ENCODE peak calls at places on chromosomes 11 and 22, in four cellular contexts. C is cardiac fibroblast; M is body of pancreas; R is CD8-positive, alpha-beta T cell. E is an unnamed sample.

GRCh38 chr22:27251563-27251962 is 550.0 kb downstream of the MN1 start:
- DNase-seq in C (no peak), R (no peak), M (peak), E (no peak)

GRCh38 chr22:29992341-29993275 is 87.7 kb upstream of the HORMAD2 start:
- DNase-seq in R (no peak), C (no peak), M (no peak), E (no peak)

GRCh38 chr11:65973439-65974110 is 12.0 kb downstream of the SART1 start:
- DNase-seq in R (no peak), C (no peak), M (no peak), E (no peak)

GRCh38 chr22:30902496-30903357 is 65.8 kb downstream of the MORC2 start:
- DNase-seq in C (peak), R (no peak), M (no peak), E (peak)

GRCh38 chr11:69639843-69640242 is 1.1 kb upstream of the CCND1 start:
- DNase-seq in M (no peak), R (no peak), C (no peak), E (no peak)

GRCh38 chr11:116829525-116830183 is at the start of gene APOC3:
- DNase-seq in R (no peak), C (peak), M (no peak), E (peak)

GRCh38 chr11:69992943-69993694 is 85.0 kb upstream of the ANO1 start:
- DNase-seq in C (no peak), M (no peak), R (no peak), E (no peak)

GRCh38 chr11:44950036-44950624 is 553 bp downstream of the TP53I11 start:
- DNase-seq in C (no peak), M (peak), R (peak), E (no peak)

GRCh38 chr11:993632-994167 is 42.8 kb downstream of the MUC6 start:
- DNase-seq in C (no peak), M (no peak), R (peak), E (no peak)

GRCh38 chr11:13119361-13119760 is 110.2 kb downstream of the RASSF10 start:
- DNase-seq in M (no peak), R (no peak), C (no peak), E (no peak)

GRCh38 chr11:96238563-96239166 is 104.3 kb downstream of the MAML2 start:
- DNase-seq in R (no peak), M (no peak), C (no peak), E (no peak)

GRCh38 chr22:49977578-49977977 is 17.0 kb downstream of the PIM3 start:
- DNase-seq in C (no peak), R (no peak), M (no peak), E (no peak)

GRCh38 chr11:123373754-123374621 is 56.1 kb upstream of the GRAMD1B start:
- DNase-seq in R (no peak), C (no peak), M (no peak), E (no peak)

GRCh38 chr22:40749829-40750228 is 69.3 kb downstream of the SLC25A17 start:
- DNase-seq in C (no peak), M (no peak), R (no peak), E (no peak)

GRCh38 chr11:128240546-128240945 is 346.8 kb downstream of the ETS1 start:
- DNase-seq in M (no peak), R (no peak), C (peak), E (peak)

GRCh38 chr11:103086461-103086860 is 5.5 kb downstream of the DCUN1D5 start:
- DNase-seq in M (no peak), R (no peak), C (no peak), E (no peak)

GRCh38 chr22:24550902-24551229 is 4.1 kb downstream of the GUCD1 start:
- DNase-seq in R (no peak), M (no peak), C (no peak), E (no peak)

GRCh38 chr11:34213366-34213765 is 107.9 kb downstream of the NAT10 start:
- DNase-seq in R (no peak), M (no peak), C (no peak), E (no peak)

GRCh38 chr11:61378713-61379313 is 13.6 kb upstream of the TMEM216 start:
- DNase-seq in C (peak), M (no peak), R (no peak), E (peak)

GRCh38 chr11:121071456-121072236 is 29.4 kb upstream of the TECTA start:
- DNase-seq in R (no peak), C (peak), M (no peak), E (no peak)

GRCh38 chr11:9265211-9266131 is at the start of gene DENND5A:
- DNase-seq in M (peak), C (peak), R (peak), E (peak)

GRCh38 chr22:50504245-50505211 is 3.0 kb downstream of the LMF2 start:
- DNase-seq in C (no peak), R (no peak), M (peak), E (no peak)

GRCh38 chr11:18707811-18708340 is 9.3 kb downstream of the TMEM86A start:
- DNase-seq in R (no peak), M (no peak), C (no peak), E (no peak)

GRCh38 chr11:18705651-18706281 is 7.2 kb downstream of the TMEM86A start:
- DNase-seq in C (no peak), M (peak), R (no peak), E (no peak)

GRCh38 chr11:18704045-18704645 is 5.6 kb downstream of the TMEM86A start:
- DNase-seq in C (no peak), M (no peak), R (no peak), E (no peak)

GRCh38 chr11:18704698-18705097 is 6.1 kb downstream of the TMEM86A start:
- DNase-seq in C (no peak), M (no peak), R (no peak), E (no peak)

GRCh38 chr11:18706330-18707243 is 8.0 kb downstream of the TMEM86A start:
- DNase-seq in R (peak), C (peak), M (peak), E (peak)
- H3K4me3 ChIP-seq in R (peak), C (peak), M (no peak), E (peak)

DNA sequence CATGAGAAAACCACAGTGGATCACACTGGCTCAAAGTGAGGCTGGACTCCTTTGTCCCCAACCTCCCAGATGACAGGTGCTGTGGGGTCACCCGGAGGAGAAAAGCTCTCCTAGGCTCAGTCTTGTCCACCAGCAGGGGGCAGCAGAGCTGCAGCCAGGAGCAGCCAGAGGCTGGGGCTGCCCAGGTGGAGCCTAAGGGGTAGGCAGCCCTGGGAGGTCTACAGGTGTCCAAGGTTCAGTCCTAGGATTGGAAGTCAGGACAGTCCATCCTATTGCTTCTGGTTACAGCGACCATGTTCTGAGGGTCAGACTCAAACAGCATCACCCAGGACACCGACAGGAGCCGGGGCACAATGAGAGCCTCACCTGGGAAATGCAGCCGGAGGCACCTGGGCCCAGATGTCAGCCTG is 77.6 kb upstream of the IGLL5 start:
- DNase-seq in R (peak), C (peak), M (peak), E (peak)
- TF ChIP-seq CTCF in R (peak), C (no peak), M (peak), E (peak)

GRCh38 chr11:27471588-27472397 is 797 bp downstream of the LGR4 start:
- DNase-seq in M (peak), C (peak), R (peak), E (peak)
- H3K4me3 ChIP-seq in M (peak), C (peak), R (peak), E (peak)

GRCh38 chr11:75498556-75499255 is 27.0 kb downstream of the GDPD5 start:
- DNase-seq in C (peak), R (no peak), M (no peak), E (no peak)

GRCh38 chr11:75492181-75492820 is 33.4 kb downstream of the GDPD5 start:
- DNase-seq in R (peak), M (no peak), C (no peak), E (no peak)

GRCh38 chr11:75499423-75500305 is 26.1 kb downstream of the GDPD5 start:
- DNase-seq in C (peak), M (no peak), R (no peak), E (peak)

GRCh38 chr11:75497788-75498404 is 27.8 kb downstream of the GDPD5 start:
- DNase-seq in C (no peak), R (no peak), M (no peak), E (no peak)

DNA sequence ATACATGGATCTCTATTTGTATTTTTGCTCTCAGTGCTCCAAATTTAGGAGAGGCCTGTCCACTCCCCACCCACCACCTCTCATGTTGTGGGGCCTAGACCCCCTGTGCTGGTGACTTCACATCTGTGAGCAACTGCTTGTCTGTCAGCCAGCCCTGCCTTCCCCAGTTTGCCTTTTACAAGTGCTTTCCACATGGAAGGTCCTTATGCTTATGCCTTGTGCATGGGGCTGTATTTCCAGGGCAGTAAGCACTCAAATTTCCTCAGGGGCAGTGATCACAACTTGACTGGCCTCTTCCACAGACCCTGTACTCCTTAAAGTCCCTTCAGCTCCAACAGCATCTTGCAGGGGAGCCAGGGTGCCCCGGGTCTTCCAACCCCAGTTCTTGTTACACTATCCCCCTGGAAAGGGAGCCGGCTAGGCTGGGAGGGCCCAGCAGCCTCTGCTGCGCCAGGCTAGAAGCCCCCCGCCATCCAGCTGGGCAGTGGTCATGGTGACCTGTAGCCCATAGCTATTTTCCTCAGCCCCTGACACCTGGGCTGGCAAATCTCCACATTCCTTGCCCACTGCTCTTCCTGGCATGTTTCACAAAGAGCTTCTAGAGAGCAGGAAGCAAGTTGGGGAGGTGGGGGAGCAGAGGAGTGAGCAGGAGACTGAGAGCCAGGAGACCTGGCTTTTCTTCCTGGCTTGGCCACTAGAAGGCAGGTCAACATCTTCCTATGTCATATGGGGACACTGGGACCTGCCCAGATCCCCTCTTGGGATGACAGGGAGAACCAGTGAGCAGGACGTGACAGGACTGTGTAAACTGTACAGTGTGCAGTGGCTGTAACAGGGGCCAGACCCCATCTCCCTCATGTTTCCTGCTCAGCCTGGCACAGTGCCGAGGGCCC is 29.7 kb downstream of the GDPD5 start:
- DNase-seq in R (no peak), M (no peak), C (no peak), E (no peak)
- TF ChIP-seq CTCF in R (no peak), M (no peak), C (no peak), E (peak)

GRCh38 chr11:124843616-124843910 is 21.7 kb upstream of the ROBO3 start:
- DNase-seq in M (no peak), C (no peak), R (no peak), E (no peak)
- H3K4me3 ChIP-seq in M (no peak), C (no peak), R (no peak), E (no peak)

GRCh38 chr22:46029036-46029435 is 52.1 kb upstream of the WNT7B start:
- DNase-seq in M (peak), C (no peak), R (no peak), E (no peak)

GRCh38 chr22:46026907-46027218 is 49.9 kb upstream of the WNT7B start:
- DNase-seq in M (no peak), C (no peak), R (no peak), E (no peak)

GRCh38 chr22:46025973-46026906 is 49.3 kb upstream of the WNT7B start:
- DNase-seq in C (no peak), M (peak), R (no peak), E (no peak)

GRCh38 chr22:46028069-46028991 is 51.4 kb upstream of the WNT7B start:
- DNase-seq in C (no peak), R (no peak), M (peak), E (no peak)

GRCh38 chr22:46027219-46028068 is 50.5 kb upstream of the WNT7B start:
- DNase-seq in M (peak), C (no peak), R (no peak), E (no peak)
- TF ChIP-seq CTCF in M (peak), C (no peak), R (no peak), E (no peak)